ENCODE peak calls at places on chromosomes 1 and 21, in seven cellular contexts. T is Panc1, I is GM06990, B is foreskin fibroblast, K is HFF-Myc, S is hepatocyte, O is AG04450. C is an unnamed sample.

GRCh38 chr1:31855038-31855845 is 39.4 kb upstream of the SPOCD1 start:
- DNase-seq in O (peak), B (peak), I (no peak), K (peak), T (no peak), S (peak), C (peak)

GRCh38 chr1:39898146-39898545 is 3.6 kb downstream of the MYCL start:
- DNase-seq in K (no peak), T (no peak), I (no peak), S (no peak), O (no peak), B (no peak), C (no peak)

GRCh38 chr1:180053594-180054567 is 99.3 kb downstream of the CEP350 start:
- DNase-seq in I (no peak), S (no peak), T (no peak), O (no peak), K (no peak), B (no peak), C (no peak)

GRCh38 chr21:39863111-39863510 is 4.1 kb upstream of the PCP4 start:
- DNase-seq in T (no peak), K (no peak), I (no peak), O (no peak), S (no peak), B (peak), C (no peak)

GRCh38 chr1:63968663-63969460 is 195.0 kb downstream of the ROR1 start:
- DNase-seq in B (peak), O (no peak), I (no peak), S (no peak), T (no peak), K (peak), C (peak)

GRCh38 chr1:193185861-193186714 is at the start of gene B3GALT2:
- DNase-seq in O (no peak), I (no peak), T (no peak), S (peak), K (no peak), B (peak), C (peak)

GRCh38 chr1:2277741-2278488 is 49.8 kb downstream of the SKI start:
- DNase-seq in O (no peak), I (no peak), S (no peak), B (peak), K (no peak), T (no peak), C (no peak)

GRCh38 chr1:41847733-41848132 is 71.0 kb downstream of the HIVEP3 start:
- DNase-seq in K (no peak), B (no peak), I (no peak), O (no peak), S (no peak), T (no peak), C (peak)

GRCh38 chr1:86380257-86380861 is 15.8 kb downstream of the ODF2L start:
- DNase-seq in S (peak), I (no peak), B (peak), K (peak), T (peak), O (peak), C (peak)

GRCh38 chr1:194466706-194467105 is 1280.3 kb upstream of the B3GALT2 start:
- DNase-seq in O (no peak), K (no peak), B (peak), T (no peak), S (no peak), I (no peak), C (no peak)

GRCh38 chr1:24392604-24392946 is 21.0 kb downstream of the STPG1 start:
- DNase-seq in T (no peak), O (no peak), S (no peak), B (no peak), K (no peak), I (no peak), C (no peak)
- TF ChIP-seq CTCF in T (peak), O (no peak), S (no peak), B (no peak), K (no peak), I (no peak), C (no peak)

GRCh38 chr1:105208581-105208980 is 1458.9 kb downstream of the AMY1C start:
- DNase-seq in S (no peak), B (no peak), I (no peak), T (no peak), K (no peak), O (no peak), C (no peak)
- H3K4me3 ChIP-seq in S (no peak), B (no peak), I (no peak), T (no peak), K (no peak), O (no peak), C (no peak)

DNA sequence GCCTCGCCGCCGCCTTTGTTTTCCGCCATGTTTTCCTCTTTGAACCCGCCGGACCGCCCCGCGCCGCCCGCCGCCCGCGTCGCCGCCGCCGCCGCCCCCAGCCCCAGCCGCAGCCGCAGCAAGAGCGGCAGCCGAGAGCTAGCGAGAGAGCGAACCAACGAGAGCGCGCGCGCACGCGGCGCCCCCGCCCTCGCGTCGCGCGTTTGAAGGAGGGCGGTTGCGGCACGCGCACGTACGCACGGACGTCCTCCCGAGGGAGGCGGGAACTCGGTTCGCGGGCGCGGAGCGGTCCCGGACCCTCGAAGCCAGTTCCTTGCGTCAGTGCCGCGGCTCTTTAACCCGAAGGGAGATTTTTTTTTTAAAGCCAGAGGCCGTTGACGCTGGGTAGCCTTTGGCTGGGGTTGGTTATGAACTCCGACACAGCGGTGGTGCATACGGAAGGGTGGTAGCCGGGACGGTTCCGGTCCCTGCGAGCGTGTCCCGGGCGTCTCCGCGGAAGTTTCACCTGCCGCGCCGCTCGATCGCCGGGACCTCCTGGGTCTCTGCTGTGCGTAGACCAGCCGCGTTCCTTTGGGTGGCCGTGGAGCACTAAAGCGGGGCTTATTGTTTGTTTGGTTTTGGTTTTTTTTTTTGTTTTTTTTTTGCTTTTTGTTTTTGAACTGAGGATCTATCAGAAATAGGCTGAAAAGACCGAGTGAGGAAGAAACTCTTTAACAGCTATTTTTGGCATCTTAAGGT is at the start of gene TRIM33:
- DNase-seq in I (peak), B (peak), S (peak), O (peak), T (peak), K (peak), C (peak)
- TF ChIP-seq CTCF in I (no peak), B (no peak), S (no peak), O (no peak), T (no peak), K (no peak), C (no peak)

DNA sequence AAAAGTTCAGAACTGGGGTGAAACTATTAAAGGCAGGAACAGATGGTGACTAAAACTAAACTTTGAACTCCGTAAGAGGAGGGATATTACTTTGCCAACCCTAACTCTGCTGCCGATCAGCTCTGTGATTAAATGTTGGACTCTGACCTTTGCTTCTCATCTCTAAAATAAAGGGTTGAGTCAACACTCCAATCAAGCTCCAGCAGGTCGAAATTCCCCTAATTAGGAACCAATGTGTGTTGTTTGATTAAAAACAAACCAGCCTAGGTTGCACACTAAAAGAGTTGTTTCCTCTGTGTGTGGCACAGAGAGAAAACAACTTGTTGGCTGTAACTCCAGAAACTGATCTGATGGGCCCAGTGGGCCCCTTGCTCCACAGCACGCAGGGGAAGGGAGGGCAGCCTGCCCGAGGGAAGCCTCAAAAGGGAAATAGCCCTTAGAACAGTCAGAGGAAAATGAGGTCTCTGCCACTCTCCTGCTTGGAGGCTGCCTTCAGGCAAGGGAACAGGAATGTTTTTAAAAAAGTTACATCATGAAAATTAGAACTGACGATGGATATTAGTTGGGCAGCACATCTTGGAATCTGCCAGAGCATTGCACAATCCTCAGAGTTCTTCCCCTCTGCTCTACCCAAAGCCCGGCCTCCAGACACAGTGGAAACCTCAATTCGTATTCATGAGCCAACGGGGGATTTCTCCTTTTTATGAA is 69.3 kb downstream of the KCTD3 start:
- DNase-seq in O (no peak), B (peak), S (peak), I (no peak), T (no peak), K (no peak), C (peak)
- H3K4me3 ChIP-seq in O (no peak), B (no peak), S (no peak), I (no peak), T (no peak), K (no peak), C (peak)

GRCh38 chr21:38333290-38334272 is 76.8 kb downstream of the KCNJ15 start:
- DNase-seq in O (no peak), S (no peak), K (no peak), T (no peak), B (peak), I (no peak), C (peak)
- TF ChIP-seq CTCF in O (peak), S (peak), K (peak), T (no peak), B (peak), I (peak), C (peak)

GRCh38 chr1:186682721-186683120 is 2.5 kb upstream of the PTGS2 start:
- DNase-seq in K (no peak), T (no peak), O (no peak), I (no peak), B (peak), S (peak), C (peak)

GRCh38 chr1:186683637-186684410 is 3.6 kb upstream of the PTGS2 start:
- DNase-seq in S (no peak), B (no peak), K (no peak), I (peak), T (no peak), O (no peak), C (peak)

GRCh38 chr1:186680031-186681012 is at the start of gene PTGS2:
- DNase-seq in O (peak), K (peak), T (no peak), I (peak), B (peak), S (peak), C (peak)

GRCh38 chr1:186681806-186682205 is 1.6 kb upstream of the PTGS2 start:
- DNase-seq in B (peak), S (no peak), I (no peak), O (no peak), T (no peak), K (no peak), C (peak)

DNA sequence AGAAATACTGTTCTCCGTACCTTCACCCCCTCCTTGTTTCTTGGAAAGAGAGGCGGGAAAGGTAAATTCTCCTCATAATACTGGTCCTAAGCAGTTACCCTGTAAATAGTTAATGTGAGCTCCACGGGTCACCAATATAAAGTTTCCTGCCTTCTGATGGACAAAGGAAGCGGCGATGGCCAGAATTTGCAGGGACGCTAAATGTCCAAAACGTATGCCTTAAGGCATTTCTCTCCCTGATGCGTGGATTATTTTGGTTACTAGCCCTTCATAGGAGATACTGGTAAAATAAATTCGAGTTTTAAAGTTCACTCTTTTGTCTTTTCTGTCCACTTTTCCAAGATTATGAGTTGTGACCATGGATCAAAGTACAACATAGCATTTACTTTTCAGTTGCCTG is 913 bp upstream of the PTGS2 start:
- DNase-seq in T (no peak), K (no peak), B (peak), O (no peak), I (no peak), S (no peak), C (peak)
- H3K4me3 ChIP-seq in T (peak), K (peak), B (peak), O (peak), I (peak), S (peak), C (peak)

DNA sequence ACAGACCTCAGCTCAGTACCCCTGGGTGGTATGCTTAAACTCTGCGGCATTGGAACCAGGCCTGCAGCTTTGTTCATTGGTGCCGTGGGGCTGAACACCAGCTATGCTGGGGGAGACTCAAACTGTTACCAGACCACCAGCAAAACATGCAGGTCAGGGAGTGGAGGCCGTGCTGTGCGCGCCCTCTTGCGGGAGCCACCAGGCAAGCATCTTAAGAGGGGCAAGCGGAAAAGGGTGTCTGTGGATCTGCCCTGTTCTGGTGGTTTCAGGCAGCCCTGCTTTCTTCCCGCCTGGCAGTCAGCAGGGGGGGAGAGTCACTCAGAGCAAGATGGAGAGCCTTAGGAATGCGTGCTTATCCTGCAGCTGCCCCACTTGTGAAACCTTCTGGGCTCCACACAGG is 276.9 kb upstream of the ZRANB2 start:
- DNase-seq in K (no peak), T (no peak), B (no peak), S (no peak), O (no peak), I (no peak), C (no peak)
- TF ChIP-seq CTCF in K (no peak), T (no peak), B (no peak), S (no peak), O (peak), I (no peak), C (peak)

GRCh38 chr1:199866210-199866617 is 161.3 kb upstream of the NR5A2 start:
- DNase-seq in T (no peak), O (no peak), B (no peak), S (no peak), K (no peak), I (no peak), C (no peak)
- H3K4me3 ChIP-seq in T (no peak), O (no peak), B (no peak), S (no peak), K (no peak), I (no peak), C (no peak)

GRCh38 chr21:30190554-30190953 is 23.9 kb upstream of the CLDN17 start:
- DNase-seq in K (no peak), O (no peak), S (no peak), I (no peak), B (no peak), T (no peak), C (no peak)

GRCh38 chr21:30199989-30200388 is 15.9 kb downstream of the CLDN8 start:
- DNase-seq in S (no peak), B (no peak), O (no peak), T (no peak), I (no peak), K (no peak), C (no peak)

GRCh38 chr21:30193201-30193600 is 22.7 kb downstream of the CLDN8 start:
- DNase-seq in S (no peak), K (no peak), O (no peak), B (no peak), T (no peak), I (no peak), C (no peak)

GRCh38 chr21:30189763-30190162 is 23.2 kb upstream of the CLDN17 start:
- DNase-seq in O (no peak), K (no peak), B (no peak), S (no peak), T (no peak), I (no peak), C (no peak)

GRCh38 chr21:30194701-30195299 is 21.1 kb downstream of the CLDN8 start:
- DNase-seq in K (no peak), T (no peak), B (peak), S (peak), O (no peak), I (no peak), C (peak)
- TF ChIP-seq CTCF in K (peak), T (no peak), B (peak), S (peak), O (peak), I (peak), C (peak)

C was measured in fibroblast of the aortic adventitia.